ENCODE peak calls at places on chromosomes 3 and 15, in eight cellular contexts. One of them, this sample, is unnamed.

GRCh38 chr3:46981932-46982471 is 2.5 kb downstream of the NBEAL2 start:
- DNase-seq in activated CD8-positive, alpha-beta T cell treated with anti-CD3 and anti-CD28 coated beads for 36 hours: no peak
- DNase-seq in esophagus muscularis mucosa: no peak
- DNase-seq in brain microvascular endothelial cell: no peak
- DNase-seq in heart left ventricle: peak; percentile 56
- DNase-seq in tibial nerve: no peak
- DNase-seq in psoas muscle: peak; percentile 30
- DNase-seq in pancreas: peak; percentile 49
- DNase-seq in this sample: no peak

GRCh38 chr3:157541506-157542236 is 38.5 kb upstream of the VEPH1 start:
- DNase-seq in activated CD8-positive, alpha-beta T cell treated with anti-CD3 and anti-CD28 coated beads for 36 hours: no peak
- DNase-seq in esophagus muscularis mucosa: no peak
- DNase-seq in brain microvascular endothelial cell: no peak
- DNase-seq in heart left ventricle: no peak
- DNase-seq in tibial nerve: no peak
- DNase-seq in psoas muscle: no peak
- DNase-seq in pancreas: no peak
- DNase-seq in this sample: no peak

GRCh38 chr15:57559875-57560274 is 31.8 kb upstream of the MYZAP start:
- DNase-seq in activated CD8-positive, alpha-beta T cell treated with anti-CD3 and anti-CD28 coated beads for 36 hours: peak; percentile 81
- DNase-seq in esophagus muscularis mucosa: no peak
- DNase-seq in brain microvascular endothelial cell: peak; percentile 48
- DNase-seq in heart left ventricle: peak; percentile 62
- DNase-seq in tibial nerve: peak; percentile 53
- DNase-seq in psoas muscle: peak; percentile 57
- DNase-seq in pancreas: peak; percentile 78
- DNase-seq in this sample: peak; percentile 49

GRCh38 chr3:3212781-3213416 is 33.4 kb upstream of the CRBN start:
- DNase-seq in activated CD8-positive, alpha-beta T cell treated with anti-CD3 and anti-CD28 coated beads for 36 hours: no peak
- DNase-seq in esophagus muscularis mucosa: no peak
- DNase-seq in brain microvascular endothelial cell: no peak
- DNase-seq in heart left ventricle: no peak
- DNase-seq in tibial nerve: no peak
- DNase-seq in psoas muscle: no peak
- DNase-seq in pancreas: no peak
- DNase-seq in this sample: no peak

GRCh38 chr3:136008732-136009456 is 43.4 kb downstream of the PPP2R3A start:
- DNase-seq in activated CD8-positive, alpha-beta T cell treated with anti-CD3 and anti-CD28 coated beads for 36 hours: no peak
- DNase-seq in esophagus muscularis mucosa: no peak
- DNase-seq in brain microvascular endothelial cell: no peak
- DNase-seq in heart left ventricle: no peak
- DNase-seq in tibial nerve: no peak
- DNase-seq in psoas muscle: no peak
- DNase-seq in pancreas: no peak
- DNase-seq in this sample: no peak

GRCh38 chr3:161371441-161372320 is at the start of gene SPTSSB:
- DNase-seq in activated CD8-positive, alpha-beta T cell treated with anti-CD3 and anti-CD28 coated beads for 36 hours: peak; percentile 64
- DNase-seq in esophagus muscularis mucosa: no peak
- DNase-seq in brain microvascular endothelial cell: peak; percentile 2
- DNase-seq in heart left ventricle: peak; percentile 23
- DNase-seq in tibial nerve: no peak
- DNase-seq in psoas muscle: peak; percentile 16
- DNase-seq in pancreas: peak; percentile 39
- DNase-seq in this sample: peak; percentile 24

GRCh38 chr15:84797212-84797611 is 19.9 kb upstream of the ALPK3 start:
- DNase-seq in activated CD8-positive, alpha-beta T cell treated with anti-CD3 and anti-CD28 coated beads for 36 hours: no peak
- DNase-seq in esophagus muscularis mucosa: no peak
- DNase-seq in brain microvascular endothelial cell: peak; percentile 88
- DNase-seq in heart left ventricle: no peak
- DNase-seq in tibial nerve: no peak
- DNase-seq in psoas muscle: no peak
- DNase-seq in pancreas: no peak
- DNase-seq in this sample: no peak

GRCh38 chr15:52789601-52790165 is 453 bp downstream of the ONECUT1 start:
- DNase-seq in activated CD8-positive, alpha-beta T cell treated with anti-CD3 and anti-CD28 coated beads for 36 hours: no peak
- DNase-seq in esophagus muscularis mucosa: no peak
- DNase-seq in brain microvascular endothelial cell: no peak
- DNase-seq in heart left ventricle: no peak
- DNase-seq in tibial nerve: no peak
- DNase-seq in psoas muscle: no peak
- DNase-seq in pancreas: peak; percentile 55
- DNase-seq in this sample: no peak

GRCh38 chr3:193954752-193955151 is 181.2 kb upstream of the HES1 start:
- DNase-seq in activated CD8-positive, alpha-beta T cell treated with anti-CD3 and anti-CD28 coated beads for 36 hours: no peak
- DNase-seq in esophagus muscularis mucosa: no peak
- DNase-seq in brain microvascular endothelial cell: no peak
- DNase-seq in heart left ventricle: no peak
- DNase-seq in tibial nerve: no peak
- DNase-seq in psoas muscle: no peak
- DNase-seq in pancreas: no peak
- DNase-seq in this sample: no peak

GRCh38 chr15:43465105-43465504 is 27.9 kb downstream of the TP53BP1 start:
- DNase-seq in activated CD8-positive, alpha-beta T cell treated with anti-CD3 and anti-CD28 coated beads for 36 hours: no peak
- DNase-seq in esophagus muscularis mucosa: no peak
- DNase-seq in brain microvascular endothelial cell: peak; percentile 52
- DNase-seq in heart left ventricle: no peak
- DNase-seq in tibial nerve: no peak
- DNase-seq in psoas muscle: no peak
- DNase-seq in pancreas: no peak
- DNase-seq in this sample: no peak

DNA sequence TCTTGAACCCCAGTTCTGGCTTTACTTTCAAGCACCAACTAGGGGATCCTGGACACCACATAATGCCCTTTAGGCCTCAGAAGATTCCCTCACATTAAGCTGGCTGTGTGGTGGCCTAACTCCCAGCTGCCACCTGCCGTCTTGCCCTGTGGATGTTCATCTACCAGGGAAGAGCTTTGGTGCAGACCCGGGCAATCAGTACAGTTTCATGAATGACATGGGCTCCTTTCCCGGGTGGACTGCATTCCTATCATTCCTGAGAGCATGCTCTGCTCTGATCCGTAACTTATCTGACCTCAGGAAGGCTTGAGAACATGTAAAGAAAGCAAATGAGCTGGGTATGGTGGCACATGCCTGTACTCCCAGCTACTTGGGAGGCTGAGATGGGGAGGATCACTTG is 50.0 kb upstream of the GSK3B start:
- DNase-seq in activated CD8-positive, alpha-beta T cell treated with anti-CD3 and anti-CD28 coated beads for 36 hours: no peak
- DNase-seq in esophagus muscularis mucosa: no peak
- DNase-seq in brain microvascular endothelial cell: peak; percentile 28
- DNase-seq in heart left ventricle: no peak
- DNase-seq in tibial nerve: no peak
- DNase-seq in psoas muscle: no peak
- DNase-seq in pancreas: peak; percentile 33
- DNase-seq in this sample: no peak
- TF ChIP-seq CTCF in activated CD8-positive, alpha-beta T cell treated with anti-CD3 and anti-CD28 coated beads for 36 hours: no peak
- TF ChIP-seq CTCF in esophagus muscularis mucosa: no peak
- TF ChIP-seq CTCF in brain microvascular endothelial cell: no peak
- TF ChIP-seq CTCF in heart left ventricle: peak; percentile 29
- TF ChIP-seq CTCF in tibial nerve: no peak
- TF ChIP-seq CTCF in psoas muscle: no peak
- TF ChIP-seq CTCF in pancreas: no peak
- TF ChIP-seq CTCF in this sample: no peak

GRCh38 chr15:40360015-40360414 is 2.0 kb downstream of the DISP2 start:
- DNase-seq in activated CD8-positive, alpha-beta T cell treated with anti-CD3 and anti-CD28 coated beads for 36 hours: no peak
- DNase-seq in esophagus muscularis mucosa: no peak
- DNase-seq in brain microvascular endothelial cell: no peak
- DNase-seq in heart left ventricle: no peak
- DNase-seq in tibial nerve: no peak
- DNase-seq in psoas muscle: no peak
- DNase-seq in pancreas: no peak
- DNase-seq in this sample: no peak

GRCh38 chr15:40357723-40358491 is at the start of gene DISP2:
- DNase-seq in activated CD8-positive, alpha-beta T cell treated with anti-CD3 and anti-CD28 coated beads for 36 hours: peak; percentile 87
- DNase-seq in esophagus muscularis mucosa: peak; percentile 94
- DNase-seq in brain microvascular endothelial cell: peak; percentile 59
- DNase-seq in heart left ventricle: peak; percentile 91
- DNase-seq in tibial nerve: peak; percentile 71
- DNase-seq in psoas muscle: peak; percentile 89
- DNase-seq in pancreas: peak; percentile 93
- DNase-seq in this sample: peak; percentile 88

GRCh38 chr15:40355976-40356585 is 1.9 kb upstream of the DISP2 start:
- DNase-seq in activated CD8-positive, alpha-beta T cell treated with anti-CD3 and anti-CD28 coated beads for 36 hours: no peak
- DNase-seq in esophagus muscularis mucosa: no peak
- DNase-seq in brain microvascular endothelial cell: no peak
- DNase-seq in heart left ventricle: peak; percentile 16
- DNase-seq in tibial nerve: no peak
- DNase-seq in psoas muscle: no peak
- DNase-seq in pancreas: no peak
- DNase-seq in this sample: no peak

GRCh38 chr15:40357246-40357645 is 773 bp upstream of the DISP2 start:
- DNase-seq in activated CD8-positive, alpha-beta T cell treated with anti-CD3 and anti-CD28 coated beads for 36 hours: no peak
- DNase-seq in esophagus muscularis mucosa: no peak
- DNase-seq in brain microvascular endothelial cell: no peak
- DNase-seq in heart left ventricle: no peak
- DNase-seq in tibial nerve: no peak
- DNase-seq in psoas muscle: no peak
- DNase-seq in pancreas: no peak
- DNase-seq in this sample: no peak

GRCh38 chr15:40358492-40359353 is 704 bp downstream of the DISP2 start:
- DNase-seq in activated CD8-positive, alpha-beta T cell treated with anti-CD3 and anti-CD28 coated beads for 36 hours: peak; percentile 39
- DNase-seq in esophagus muscularis mucosa: no peak
- DNase-seq in brain microvascular endothelial cell: no peak
- DNase-seq in heart left ventricle: no peak
- DNase-seq in tibial nerve: no peak
- DNase-seq in psoas muscle: no peak
- DNase-seq in pancreas: no peak
- DNase-seq in this sample: no peak
- TF ChIP-seq CTCF in activated CD8-positive, alpha-beta T cell treated with anti-CD3 and anti-CD28 coated beads for 36 hours: no peak
- TF ChIP-seq CTCF in esophagus muscularis mucosa: no peak
- TF ChIP-seq CTCF in brain microvascular endothelial cell: peak; percentile 13
- TF ChIP-seq CTCF in heart left ventricle: peak; percentile 29
- TF ChIP-seq CTCF in tibial nerve: no peak
- TF ChIP-seq CTCF in psoas muscle: no peak
- TF ChIP-seq CTCF in pancreas: no peak
- TF ChIP-seq CTCF in this sample: no peak

DNA sequence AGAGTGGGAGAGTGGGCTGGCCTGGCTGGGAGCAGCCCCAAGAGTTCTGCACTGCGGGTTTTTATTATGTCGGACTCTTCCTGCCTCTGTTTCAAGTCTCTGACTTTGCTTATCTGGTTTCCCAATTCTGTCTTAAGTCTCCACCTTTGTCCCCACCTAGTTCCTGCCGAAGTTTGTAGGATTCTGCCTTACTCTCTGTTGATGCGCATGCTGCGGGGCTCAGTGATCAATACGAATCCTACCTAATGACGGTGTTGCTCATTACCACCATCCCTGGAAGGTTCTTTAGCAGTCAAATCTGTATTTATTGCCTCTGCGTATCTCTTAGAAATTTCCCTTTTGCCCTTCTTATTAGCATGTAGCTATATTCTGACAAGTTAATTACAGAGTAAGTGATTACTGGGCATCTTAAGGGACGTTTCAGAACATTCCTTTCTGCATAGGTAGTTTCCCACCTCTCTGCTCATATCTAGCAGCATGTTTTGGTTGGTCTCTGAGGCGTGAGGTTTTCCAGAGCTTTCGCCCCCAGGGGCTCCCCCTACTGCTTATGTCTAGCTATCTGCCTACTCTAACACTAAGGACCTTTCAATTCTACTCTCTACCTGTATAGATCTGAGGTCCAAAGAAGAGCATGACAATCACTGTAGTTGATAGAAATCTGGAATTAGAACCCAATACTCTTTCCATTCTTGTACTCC is 236.0 kb upstream of the EIF1B start:
- DNase-seq in activated CD8-positive, alpha-beta T cell treated with anti-CD3 and anti-CD28 coated beads for 36 hours: no peak
- DNase-seq in esophagus muscularis mucosa: peak; percentile 72
- DNase-seq in brain microvascular endothelial cell: no peak
- DNase-seq in heart left ventricle: no peak
- DNase-seq in tibial nerve: no peak
- DNase-seq in psoas muscle: no peak
- DNase-seq in pancreas: no peak
- DNase-seq in this sample: no peak
- TF ChIP-seq CTCF in activated CD8-positive, alpha-beta T cell treated with anti-CD3 and anti-CD28 coated beads for 36 hours: no peak
- TF ChIP-seq CTCF in esophagus muscularis mucosa: no peak
- TF ChIP-seq CTCF in brain microvascular endothelial cell: peak; percentile 12
- TF ChIP-seq CTCF in heart left ventricle: no peak
- TF ChIP-seq CTCF in tibial nerve: no peak
- TF ChIP-seq CTCF in psoas muscle: no peak
- TF ChIP-seq CTCF in pancreas: no peak
- TF ChIP-seq CTCF in this sample: no peak

GRCh38 chr15:31297880-31298456 is 28.7 kb upstream of the KLF13 start:
- DNase-seq in activated CD8-positive, alpha-beta T cell treated with anti-CD3 and anti-CD28 coated beads for 36 hours: no peak
- DNase-seq in esophagus muscularis mucosa: peak; percentile 90
- DNase-seq in brain microvascular endothelial cell: no peak
- DNase-seq in heart left ventricle: no peak
- DNase-seq in tibial nerve: peak; percentile 10
- DNase-seq in psoas muscle: no peak
- DNase-seq in pancreas: no peak
- DNase-seq in this sample: no peak

GRCh38 chr15:31298707-31299172 is 27.9 kb upstream of the KLF13 start:
- DNase-seq in activated CD8-positive, alpha-beta T cell treated with anti-CD3 and anti-CD28 coated beads for 36 hours: no peak
- DNase-seq in esophagus muscularis mucosa: peak; percentile 26
- DNase-seq in brain microvascular endothelial cell: no peak
- DNase-seq in heart left ventricle: no peak
- DNase-seq in tibial nerve: peak; percentile 10
- DNase-seq in psoas muscle: no peak
- DNase-seq in pancreas: no peak
- DNase-seq in this sample: no peak

GRCh38 chr15:31300981-31301686 is 25.5 kb upstream of the KLF13 start:
- DNase-seq in activated CD8-positive, alpha-beta T cell treated with anti-CD3 and anti-CD28 coated beads for 36 hours: no peak
- DNase-seq in esophagus muscularis mucosa: peak; percentile 85
- DNase-seq in brain microvascular endothelial cell: no peak
- DNase-seq in heart left ventricle: no peak
- DNase-seq in tibial nerve: peak; percentile 13
- DNase-seq in psoas muscle: no peak
- DNase-seq in pancreas: no peak
- DNase-seq in this sample: no peak

GRCh38 chr15:31300208-31300661 is 26.4 kb upstream of the KLF13 start:
- DNase-seq in activated CD8-positive, alpha-beta T cell treated with anti-CD3 and anti-CD28 coated beads for 36 hours: no peak
- DNase-seq in esophagus muscularis mucosa: peak; percentile 53
- DNase-seq in brain microvascular endothelial cell: no peak
- DNase-seq in heart left ventricle: no peak
- DNase-seq in tibial nerve: peak; percentile 18
- DNase-seq in psoas muscle: no peak
- DNase-seq in pancreas: peak; percentile 37
- DNase-seq in this sample: no peak

DNA sequence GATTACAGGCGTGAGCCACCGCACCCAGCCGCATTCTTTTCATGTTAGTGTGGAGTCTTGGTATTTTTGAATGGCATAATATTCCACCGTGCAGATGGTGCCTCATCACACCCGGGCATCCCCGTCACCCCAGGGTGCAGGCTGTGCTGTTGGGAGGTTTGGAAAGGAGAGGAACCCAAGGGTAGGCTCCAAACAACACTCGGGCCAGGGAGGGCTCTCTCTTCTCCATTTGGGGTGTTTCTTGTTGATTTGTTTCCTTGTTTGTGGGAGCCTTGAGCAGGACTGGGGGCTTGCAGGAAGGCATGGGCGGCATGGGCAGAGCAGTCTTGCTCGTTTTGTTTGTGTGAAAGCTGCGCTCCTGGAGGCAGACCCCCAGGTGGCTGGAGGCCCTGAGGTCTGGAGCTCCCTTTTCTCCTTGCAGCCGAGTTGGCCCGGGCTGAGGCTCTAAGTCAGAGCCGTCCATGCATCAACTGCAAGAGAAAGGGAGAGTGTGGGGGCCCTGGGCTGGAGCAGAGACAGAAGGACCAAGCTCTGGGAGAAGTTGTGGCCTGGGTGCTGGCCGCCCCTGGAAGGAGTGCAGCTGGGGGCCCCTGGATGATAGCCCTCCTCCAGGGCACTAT is 26.9 kb upstream of the KLF13 start:
- DNase-seq in activated CD8-positive, alpha-beta T cell treated with anti-CD3 and anti-CD28 coated beads for 36 hours: no peak
- DNase-seq in esophagus muscularis mucosa: peak; percentile 89
- DNase-seq in brain microvascular endothelial cell: no peak
- DNase-seq in heart left ventricle: no peak
- DNase-seq in tibial nerve: peak; percentile 5
- DNase-seq in psoas muscle: no peak
- DNase-seq in pancreas: no peak
- DNase-seq in this sample: no peak
- TF ChIP-seq CTCF in activated CD8-positive, alpha-beta T cell treated with anti-CD3 and anti-CD28 coated beads for 36 hours: no peak
- TF ChIP-seq CTCF in esophagus muscularis mucosa: no peak
- TF ChIP-seq CTCF in brain microvascular endothelial cell: no peak
- TF ChIP-seq CTCF in heart left ventricle: no peak
- TF ChIP-seq CTCF in tibial nerve: no peak
- TF ChIP-seq CTCF in psoas muscle: no peak
- TF ChIP-seq CTCF in pancreas: no peak
- TF ChIP-seq CTCF in this sample: no peak